ENCODE peak calls at places on chromosomes 4 and X, in nine cellular contexts. Y, H, Q, M, L, E, Z, V and W are unnamed samples.

GRCh38 chr4:26272654-26273307 is 48.0 kb upstream of the RBPJ start:
- DNase-seq in Y (no peak), H (no peak), Q (no peak), M (no peak), L (no peak), E (no peak), Z (no peak), V (no peak), W (no peak)

GRCh38 chr4:102230194-102230593 is 115.1 kb downstream of the SLC39A8 start:
- DNase-seq in Y (no peak), H (no peak), Q (no peak), M (no peak), L (no peak), E (no peak), Z (no peak), V (no peak), W (no peak)

GRCh38 chr4:140186651-140187315 is 32.8 kb upstream of the MAML3 start:
- DNase-seq in Y (no peak), H (peak), Q (no peak), M (peak), L (peak), E (peak), Z (peak), V (peak), W (no peak)

GRCh38 chrX:131728295-131729145 is 184.6 kb downstream of the OR13H1 start:
- DNase-seq in Y (peak), H (no peak), Q (no peak), M (no peak), L (no peak), E (no peak), Z (peak), V (peak), W (no peak)

GRCh38 chr4:39319678-39320077 is 46.5 kb downstream of the RFC1 start:
- DNase-seq in Y (no peak), H (peak), Q (no peak), M (peak), L (peak), E (peak), Z (peak), V (no peak), W (no peak)

GRCh38 chr4:14632041-14632440 is 370.2 kb upstream of the CPEB2 start:
- DNase-seq in Y (no peak), H (no peak), Q (no peak), M (no peak), L (no peak), E (no peak), Z (no peak), V (no peak), W (no peak)

GRCh38 chr4:118557298-118557851 is 127.8 kb upstream of the METTL14 start:
- DNase-seq in Y (no peak), H (peak), Q (no peak), M (peak), L (peak), E (no peak), Z (peak), V (no peak), W (no peak)

GRCh38 chrX:45009371-45010000 is 136.5 kb downstream of the KDM6A start:
- DNase-seq in Y (no peak), H (peak), Q (no peak), M (no peak), L (no peak), E (no peak), Z (no peak), V (no peak), W (no peak)

GRCh38 chrX:102154218-102154860 is 1.4 kb downstream of the BEX5 start:
- DNase-seq in Y (peak), H (no peak), Q (peak), M (no peak), L (no peak), E (no peak), Z (no peak), V (no peak), W (peak)

GRCh38 chrX:40564447-40564846 is 16.3 kb upstream of the ATP6AP2 start:
- DNase-seq in Y (no peak), H (no peak), Q (no peak), M (no peak), L (no peak), E (no peak), Z (no peak), V (no peak), W (no peak)

GRCh38 chr4:118270492-118270891 is 82.3 kb downstream of the PRSS12 start:
- DNase-seq in Y (no peak), H (peak), Q (no peak), M (no peak), L (peak), E (no peak), Z (peak), V (no peak), W (no peak)

GRCh38 chrX:136214551-136214950 is 36.6 kb downstream of the MAP7D3 start:
- DNase-seq in Y (no peak), H (peak), Q (no peak), M (peak), L (peak), E (peak), Z (peak), V (no peak), W (no peak)

GRCh38 chr4:1278336-1278670 is 11.4 kb upstream of the MAEA start:
- DNase-seq in Y (no peak), H (no peak), Q (no peak), M (peak), L (no peak), E (no peak), Z (no peak), V (no peak), W (no peak)

GRCh38 chrX:5915783-5916182 is 312.9 kb downstream of the NLGN4X start:
- DNase-seq in Y (no peak), H (no peak), Q (no peak), M (no peak), L (no peak), E (no peak), Z (no peak), V (no peak), W (no peak)
- TF ChIP-seq CTCF in Y (no peak), H (no peak), Q (peak), M (peak), L (no peak), E (no peak), Z (no peak), V (no peak), W (no peak)

GRCh38 chr4:62548108-62548524 is 1348.0 kb downstream of the ADGRL3 start:
- DNase-seq in Y (peak), H (peak), Q (no peak), M (no peak), L (no peak), E (no peak), Z (no peak), V (no peak), W (no peak)
- TF ChIP-seq CTCF in Y (no peak), H (no peak), Q (no peak), M (no peak), L (no peak), E (no peak), Z (no peak), V (no peak), W (no peak)

GRCh38 chrX:31483336-31483735 is 411.5 kb upstream of the FTHL17 start:
- DNase-seq in Y (no peak), H (peak), Q (no peak), M (no peak), L (peak), E (no peak), Z (peak), V (no peak), W (no peak)
- TF ChIP-seq CTCF in Y (no peak), H (no peak), Q (no peak), M (no peak), L (no peak), E (no peak), Z (no peak), V (no peak), W (no peak)

GRCh38 chrX:115011428-115011827 is 6.0 kb downstream of the IL13RA2 start:
- DNase-seq in Y (no peak), H (no peak), Q (no peak), M (no peak), L (no peak), E (no peak), Z (no peak), V (no peak), W (no peak)
- TF ChIP-seq CTCF in Y (no peak), H (no peak), Q (no peak), M (no peak), L (no peak), E (no peak), Z (no peak), V (no peak), W (no peak)

GRCh38 chr4:98006060-98006459 is 137.2 kb downstream of the STPG2 start:
- DNase-seq in Y (no peak), H (no peak), Q (no peak), M (no peak), L (no peak), E (no peak), Z (no peak), V (no peak), W (no peak)
- TF ChIP-seq CTCF in Y (no peak), H (no peak), Q (no peak), M (no peak), L (no peak), E (no peak), Z (no peak), V (no peak), W (no peak)

DNA sequence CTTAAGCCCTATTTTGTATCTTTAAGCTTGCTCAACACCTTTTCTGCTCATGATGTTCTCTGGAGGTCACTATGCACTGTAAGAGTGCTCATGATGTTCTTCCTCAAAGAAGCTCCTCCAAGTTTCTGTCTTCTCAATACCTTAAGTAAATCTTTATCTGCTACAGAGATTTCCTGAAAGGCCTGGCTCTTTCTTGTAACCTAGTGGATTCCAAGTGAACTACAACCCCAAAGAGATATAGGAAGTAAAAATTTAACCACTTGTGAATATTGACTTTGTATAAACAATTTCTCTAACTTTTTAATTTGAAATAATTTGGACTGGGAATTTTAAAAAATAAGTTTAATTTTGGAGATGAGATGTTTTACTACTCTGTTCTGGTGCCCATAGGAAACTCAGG is 39.3 kb upstream of the XK start:
- DNase-seq in Y (no peak), H (no peak), Q (no peak), M (no peak), L (no peak), E (no peak), Z (no peak), V (no peak), W (no peak)
- TF ChIP-seq CTCF in Y (no peak), H (no peak), Q (peak), M (peak), L (no peak), E (no peak), Z (no peak), V (no peak), W (no peak)

GRCh38 chr4:122221322-122221721 is 69.2 kb downstream of the BLTP1 start:
- DNase-seq in Y (no peak), H (no peak), Q (no peak), M (no peak), L (no peak), E (no peak), Z (no peak), V (no peak), W (no peak)

GRCh38 chr4:122219356-122219755 is 67.2 kb downstream of the BLTP1 start:
- DNase-seq in Y (no peak), H (no peak), Q (no peak), M (no peak), L (no peak), E (no peak), Z (no peak), V (no peak), W (no peak)

GRCh38 chr4:122227202-122227601 is 75.1 kb downstream of the BLTP1 start:
- DNase-seq in Y (no peak), H (no peak), Q (no peak), M (no peak), L (no peak), E (no peak), Z (no peak), V (no peak), W (no peak)

GRCh38 chr4:122229857-122230256 is 77.7 kb downstream of the BLTP1 start:
- DNase-seq in Y (no peak), H (no peak), Q (no peak), M (no peak), L (no peak), E (no peak), Z (no peak), V (no peak), W (no peak)

GRCh38 chr4:122224348-122224747 is 72.2 kb downstream of the BLTP1 start:
- DNase-seq in Y (peak), H (peak), Q (peak), M (peak), L (peak), E (peak), Z (peak), V (no peak), W (peak)
- TF ChIP-seq CTCF in Y (no peak), H (peak), Q (peak), M (peak), L (peak), E (peak), Z (peak), V (no peak), W (peak)

GRCh38 chr4:138114434-138114833 is 127.7 kb downstream of the SLC7A11 start:
- DNase-seq in Y (no peak), H (peak), Q (no peak), M (no peak), L (peak), E (no peak), Z (peak), V (no peak), W (no peak)

GRCh38 chr4:138112389-138112788 is 129.8 kb downstream of the SLC7A11 start:
- DNase-seq in Y (no peak), H (no peak), Q (no peak), M (no peak), L (no peak), E (no peak), Z (no peak), V (no peak), W (no peak)

GRCh38 chr4:138113819-138114415 is 128.2 kb downstream of the SLC7A11 start:
- DNase-seq in Y (no peak), H (peak), Q (no peak), M (no peak), L (peak), E (peak), Z (peak), V (no peak), W (no peak)

GRCh38 chr4:138110815-138111214 is 131.3 kb downstream of the SLC7A11 start:
- DNase-seq in Y (no peak), H (peak), Q (no peak), M (no peak), L (no peak), E (no peak), Z (no peak), V (no peak), W (no peak)

GRCh38 chr4:138111462-138112000 is 130.6 kb downstream of the SLC7A11 start:
- DNase-seq in Y (peak), H (peak), Q (no peak), M (peak), L (no peak), E (no peak), Z (peak), V (no peak), W (no peak)
- TF ChIP-seq CTCF in Y (no peak), H (no peak), Q (no peak), M (no peak), L (no peak), E (no peak), Z (peak), V (no peak), W (no peak)

GRCh38 chr4:186942745-186943606 is 219.3 kb upstream of the FAT1 start:
- DNase-seq in Y (no peak), H (peak), Q (no peak), M (no peak), L (peak), E (no peak), Z (no peak), V (no peak), W (peak)
- TF ChIP-seq CTCF in Y (no peak), H (peak), Q (no peak), M (no peak), L (no peak), E (peak), Z (peak), V (no peak), W (no peak)